ENCODE peak calls at places on chromosomes 2 and 18, in nine cellular contexts. One of them, this sample, is unnamed. For H3K9me3, the result is how much of the 10 kb centered on the place peaks cover.

GRCh38 chr18:48034651-48035555 is 104.4 kb upstream of the SMAD2 start:
- DNase-seq in adrenal gland: peak
- DNase-seq in CD4-positive, alpha-beta T cell: no peak
- DNase-seq in HepG2: no peak
- DNase-seq in keratinocyte: no peak
- DNase-seq in effector memory CD4-positive, alpha-beta T cell: no peak
- DNase-seq in CD8-positive, alpha-beta memory T cell: no peak
- DNase-seq in neural progenitor cell: no peak
- DNase-seq in IMR-90: no peak
- DNase-seq in this sample: no peak

GRCh38 chr2:67650292-67651133 is 253.4 kb downstream of the ETAA1 start:
- DNase-seq in adrenal gland: peak
- DNase-seq in CD4-positive, alpha-beta T cell: no peak
- DNase-seq in HepG2: peak
- DNase-seq in keratinocyte: peak
- DNase-seq in effector memory CD4-positive, alpha-beta T cell: no peak
- DNase-seq in CD8-positive, alpha-beta memory T cell: no peak
- DNase-seq in neural progenitor cell: peak
- DNase-seq in IMR-90: peak
- DNase-seq in this sample: no peak

GRCh38 chr2:231480781-231481180 is 16.5 kb upstream of the NCL start:
- DNase-seq in adrenal gland: peak
- DNase-seq in CD4-positive, alpha-beta T cell: no peak
- DNase-seq in HepG2: no peak
- DNase-seq in keratinocyte: no peak
- DNase-seq in effector memory CD4-positive, alpha-beta T cell: no peak
- DNase-seq in CD8-positive, alpha-beta memory T cell: no peak
- DNase-seq in neural progenitor cell: no peak
- DNase-seq in IMR-90: no peak
- DNase-seq in this sample: no peak

GRCh38 chr2:108587621-108588020 is 53.4 kb downstream of the LIMS1 start:
- DNase-seq in adrenal gland: peak
- DNase-seq in CD4-positive, alpha-beta T cell: no peak
- DNase-seq in HepG2: no peak
- DNase-seq in keratinocyte: no peak
- DNase-seq in effector memory CD4-positive, alpha-beta T cell: no peak
- DNase-seq in CD8-positive, alpha-beta memory T cell: no peak
- DNase-seq in neural progenitor cell: no peak
- DNase-seq in IMR-90: peak
- DNase-seq in this sample: no peak

GRCh38 chr2:28955492-28955891 is 25.6 kb upstream of the TOGARAM2 start:
- DNase-seq in adrenal gland: no peak
- DNase-seq in CD4-positive, alpha-beta T cell: no peak
- DNase-seq in HepG2: no peak
- DNase-seq in keratinocyte: no peak
- DNase-seq in effector memory CD4-positive, alpha-beta T cell: no peak
- DNase-seq in CD8-positive, alpha-beta memory T cell: no peak
- DNase-seq in neural progenitor cell: no peak
- DNase-seq in IMR-90: no peak
- DNase-seq in this sample: no peak

GRCh38 chr2:43743706-43744105 is 30.1 kb upstream of the DYNC2LI1 start:
- DNase-seq in adrenal gland: no peak
- DNase-seq in CD4-positive, alpha-beta T cell: no peak
- DNase-seq in HepG2: no peak
- DNase-seq in keratinocyte: no peak
- DNase-seq in effector memory CD4-positive, alpha-beta T cell: no peak
- DNase-seq in CD8-positive, alpha-beta memory T cell: no peak
- DNase-seq in neural progenitor cell: no peak
- DNase-seq in IMR-90: no peak
- DNase-seq in this sample: no peak

GRCh38 chr2:33644215-33644614 is 45.1 kb upstream of the FAM98A start:
- DNase-seq in adrenal gland: no peak
- DNase-seq in CD4-positive, alpha-beta T cell: no peak
- DNase-seq in HepG2: no peak
- DNase-seq in keratinocyte: no peak
- DNase-seq in effector memory CD4-positive, alpha-beta T cell: no peak
- DNase-seq in CD8-positive, alpha-beta memory T cell: no peak
- DNase-seq in neural progenitor cell: no peak
- DNase-seq in IMR-90: no peak
- DNase-seq in this sample: no peak

GRCh38 chr2:101814752-101815151 is 117.2 kb downstream of the MAP4K4 start:
- DNase-seq in adrenal gland: no peak
- DNase-seq in CD4-positive, alpha-beta T cell: no peak
- DNase-seq in HepG2: no peak
- DNase-seq in keratinocyte: no peak
- DNase-seq in effector memory CD4-positive, alpha-beta T cell: no peak
- DNase-seq in CD8-positive, alpha-beta memory T cell: no peak
- DNase-seq in neural progenitor cell: no peak
- DNase-seq in IMR-90: no peak
- DNase-seq in this sample: no peak

GRCh38 chr18:22394428-22394827 is 23.3 kb downstream of the CTAGE1 start:
- DNase-seq in adrenal gland: no peak
- DNase-seq in CD4-positive, alpha-beta T cell: no peak
- DNase-seq in HepG2: no peak
- DNase-seq in keratinocyte: no peak
- DNase-seq in effector memory CD4-positive, alpha-beta T cell: no peak
- DNase-seq in CD8-positive, alpha-beta memory T cell: no peak
- DNase-seq in neural progenitor cell: no peak
- DNase-seq in IMR-90: no peak
- DNase-seq in this sample: no peak

GRCh38 chr2:47221039-47221438 is 65.9 kb upstream of the STPG4 start:
- DNase-seq in adrenal gland: no peak
- DNase-seq in CD4-positive, alpha-beta T cell: no peak
- DNase-seq in HepG2: no peak
- DNase-seq in keratinocyte: no peak
- DNase-seq in effector memory CD4-positive, alpha-beta T cell: no peak
- DNase-seq in CD8-positive, alpha-beta memory T cell: no peak
- DNase-seq in neural progenitor cell: no peak
- DNase-seq in IMR-90: peak
- DNase-seq in this sample: no peak

GRCh38 chr2:9311488-9311887 is 104.9 kb downstream of the ASAP2 start:
- DNase-seq in adrenal gland: peak
- DNase-seq in CD4-positive, alpha-beta T cell: no peak
- DNase-seq in HepG2: no peak
- DNase-seq in keratinocyte: no peak
- DNase-seq in effector memory CD4-positive, alpha-beta T cell: no peak
- DNase-seq in CD8-positive, alpha-beta memory T cell: no peak
- DNase-seq in neural progenitor cell: no peak
- DNase-seq in IMR-90: peak
- DNase-seq in this sample: no peak

GRCh38 chr18:2111456-2111855 is 459.8 kb downstream of the METTL4 start:
- DNase-seq in adrenal gland: no peak
- DNase-seq in CD4-positive, alpha-beta T cell: no peak
- DNase-seq in HepG2: no peak
- DNase-seq in keratinocyte: no peak
- DNase-seq in effector memory CD4-positive, alpha-beta T cell: no peak
- DNase-seq in CD8-positive, alpha-beta memory T cell: no peak
- DNase-seq in neural progenitor cell: no peak
- DNase-seq in IMR-90: no peak
- DNase-seq in this sample: no peak

GRCh38 chr2:105324732-105325131 is 4.8 kb downstream of the TGFBRAP1 start:
- DNase-seq in adrenal gland: no peak
- DNase-seq in CD4-positive, alpha-beta T cell: no peak
- DNase-seq in HepG2: no peak
- DNase-seq in keratinocyte: peak
- DNase-seq in effector memory CD4-positive, alpha-beta T cell: no peak
- DNase-seq in CD8-positive, alpha-beta memory T cell: no peak
- DNase-seq in neural progenitor cell: peak
- DNase-seq in IMR-90: peak
- DNase-seq in this sample: no peak

GRCh38 chr2:142140434-142140845 is 9.6 kb upstream of the LRP1B start:
- DNase-seq in adrenal gland: no peak
- DNase-seq in CD4-positive, alpha-beta T cell: no peak
- DNase-seq in HepG2: peak
- DNase-seq in keratinocyte: no peak
- DNase-seq in effector memory CD4-positive, alpha-beta T cell: no peak
- DNase-seq in CD8-positive, alpha-beta memory T cell: no peak
- DNase-seq in neural progenitor cell: peak
- DNase-seq in IMR-90: peak
- DNase-seq in this sample: no peak

DNA sequence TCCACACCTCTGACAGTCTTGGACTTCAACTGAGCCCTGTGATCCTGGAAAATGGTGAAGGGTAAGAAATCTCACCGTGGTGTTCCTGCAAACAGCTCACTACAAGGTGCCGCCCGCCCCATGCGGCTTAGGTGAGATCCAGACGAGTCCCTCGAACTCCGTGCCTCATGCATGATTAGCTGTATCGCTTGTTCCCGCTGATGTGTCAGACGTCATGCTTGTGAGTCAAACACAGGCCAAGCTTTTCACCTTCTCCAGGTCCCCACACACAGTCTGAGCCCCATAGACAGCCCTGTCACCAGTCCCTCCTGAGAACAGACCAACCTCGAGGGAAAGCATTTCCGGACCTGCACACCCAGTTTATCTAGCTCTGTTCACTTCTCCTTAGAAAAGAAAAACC is 740.5 kb downstream of the GALR1 start:
- DNase-seq in adrenal gland: no peak
- DNase-seq in CD4-positive, alpha-beta T cell: no peak
- DNase-seq in HepG2: no peak
- DNase-seq in keratinocyte: no peak
- DNase-seq in effector memory CD4-positive, alpha-beta T cell: no peak
- DNase-seq in CD8-positive, alpha-beta memory T cell: no peak
- DNase-seq in neural progenitor cell: no peak
- DNase-seq in IMR-90: no peak
- DNase-seq in this sample: no peak
- H3K9me3 ChIP-seq in adrenal gland: under half
- H3K9me3 ChIP-seq in CD4-positive, alpha-beta T cell: under half
- H3K9me3 ChIP-seq in HepG2: under half
- H3K9me3 ChIP-seq in keratinocyte: under half
- H3K9me3 ChIP-seq in effector memory CD4-positive, alpha-beta T cell: under half
- H3K9me3 ChIP-seq in CD8-positive, alpha-beta memory T cell: under half
- H3K9me3 ChIP-seq in neural progenitor cell: under half
- H3K9me3 ChIP-seq in IMR-90: under half
- H3K9me3 ChIP-seq in this sample: under half

GRCh38 chr2:60679059-60679780 is 76.8 kb upstream of the PAPOLG start:
- DNase-seq in adrenal gland: no peak
- DNase-seq in CD4-positive, alpha-beta T cell: no peak
- DNase-seq in HepG2: no peak
- DNase-seq in keratinocyte: no peak
- DNase-seq in effector memory CD4-positive, alpha-beta T cell: no peak
- DNase-seq in CD8-positive, alpha-beta memory T cell: no peak
- DNase-seq in neural progenitor cell: no peak
- DNase-seq in IMR-90: no peak
- DNase-seq in this sample: no peak
- H3K9me3 ChIP-seq in adrenal gland: under half
- H3K9me3 ChIP-seq in CD4-positive, alpha-beta T cell: under half
- H3K9me3 ChIP-seq in HepG2: under half
- H3K9me3 ChIP-seq in keratinocyte: under half
- H3K9me3 ChIP-seq in effector memory CD4-positive, alpha-beta T cell: under half
- H3K9me3 ChIP-seq in CD8-positive, alpha-beta memory T cell: under half
- H3K9me3 ChIP-seq in neural progenitor cell: under half
- H3K9me3 ChIP-seq in IMR-90: under half
- H3K9me3 ChIP-seq in this sample: under half

GRCh38 chr2:149467461-149467860 is 120.1 kb downstream of the MMADHC start:
- DNase-seq in adrenal gland: no peak
- DNase-seq in CD4-positive, alpha-beta T cell: no peak
- DNase-seq in HepG2: no peak
- DNase-seq in keratinocyte: no peak
- DNase-seq in effector memory CD4-positive, alpha-beta T cell: no peak
- DNase-seq in CD8-positive, alpha-beta memory T cell: no peak
- DNase-seq in neural progenitor cell: no peak
- DNase-seq in IMR-90: no peak
- DNase-seq in this sample: no peak

GRCh38 chr2:149466635-149467034 is 120.9 kb downstream of the MMADHC start:
- DNase-seq in adrenal gland: no peak
- DNase-seq in CD4-positive, alpha-beta T cell: no peak
- DNase-seq in HepG2: no peak
- DNase-seq in keratinocyte: no peak
- DNase-seq in effector memory CD4-positive, alpha-beta T cell: no peak
- DNase-seq in CD8-positive, alpha-beta memory T cell: no peak
- DNase-seq in neural progenitor cell: no peak
- DNase-seq in IMR-90: peak
- DNase-seq in this sample: no peak

GRCh38 chr2:149473538-149473937 is 114.0 kb downstream of the MMADHC start:
- DNase-seq in adrenal gland: no peak
- DNase-seq in CD4-positive, alpha-beta T cell: no peak
- DNase-seq in HepG2: no peak
- DNase-seq in keratinocyte: no peak
- DNase-seq in effector memory CD4-positive, alpha-beta T cell: no peak
- DNase-seq in CD8-positive, alpha-beta memory T cell: no peak
- DNase-seq in neural progenitor cell: no peak
- DNase-seq in IMR-90: no peak
- DNase-seq in this sample: no peak

GRCh38 chr2:149472413-149472812 is 115.2 kb downstream of the MMADHC start:
- DNase-seq in adrenal gland: no peak
- DNase-seq in CD4-positive, alpha-beta T cell: no peak
- DNase-seq in HepG2: no peak
- DNase-seq in keratinocyte: no peak
- DNase-seq in effector memory CD4-positive, alpha-beta T cell: no peak
- DNase-seq in CD8-positive, alpha-beta memory T cell: no peak
- DNase-seq in neural progenitor cell: no peak
- DNase-seq in IMR-90: no peak
- DNase-seq in this sample: no peak

GRCh38 chr2:149470046-149470445 is 117.5 kb downstream of the MMADHC start:
- DNase-seq in adrenal gland: no peak
- DNase-seq in CD4-positive, alpha-beta T cell: no peak
- DNase-seq in HepG2: no peak
- DNase-seq in keratinocyte: no peak
- DNase-seq in effector memory CD4-positive, alpha-beta T cell: no peak
- DNase-seq in CD8-positive, alpha-beta memory T cell: no peak
- DNase-seq in neural progenitor cell: no peak
- DNase-seq in IMR-90: no peak
- DNase-seq in this sample: no peak
- H3K9me3 ChIP-seq in adrenal gland: under half
- H3K9me3 ChIP-seq in CD4-positive, alpha-beta T cell: under half
- H3K9me3 ChIP-seq in HepG2: under half
- H3K9me3 ChIP-seq in keratinocyte: under half
- H3K9me3 ChIP-seq in effector memory CD4-positive, alpha-beta T cell: under half
- H3K9me3 ChIP-seq in CD8-positive, alpha-beta memory T cell: under half
- H3K9me3 ChIP-seq in neural progenitor cell: under half
- H3K9me3 ChIP-seq in IMR-90: under half
- H3K9me3 ChIP-seq in this sample: under half

GRCh38 chr2:89780318-89780717 is 1088.8 kb downstream of the RPIA start:
- DNase-seq in adrenal gland: no peak
- DNase-seq in CD4-positive, alpha-beta T cell: no peak
- DNase-seq in HepG2: no peak
- DNase-seq in keratinocyte: no peak
- DNase-seq in effector memory CD4-positive, alpha-beta T cell: no peak
- DNase-seq in CD8-positive, alpha-beta memory T cell: no peak
- DNase-seq in neural progenitor cell: no peak
- DNase-seq in IMR-90: no peak
- DNase-seq in this sample: no peak

GRCh38 chr2:89784960-89785359 is 1093.5 kb downstream of the RPIA start:
- DNase-seq in adrenal gland: no peak
- DNase-seq in CD4-positive, alpha-beta T cell: no peak
- DNase-seq in HepG2: no peak
- DNase-seq in keratinocyte: no peak
- DNase-seq in effector memory CD4-positive, alpha-beta T cell: no peak
- DNase-seq in CD8-positive, alpha-beta memory T cell: no peak
- DNase-seq in neural progenitor cell: no peak
- DNase-seq in IMR-90: no peak
- DNase-seq in this sample: no peak

DNA sequence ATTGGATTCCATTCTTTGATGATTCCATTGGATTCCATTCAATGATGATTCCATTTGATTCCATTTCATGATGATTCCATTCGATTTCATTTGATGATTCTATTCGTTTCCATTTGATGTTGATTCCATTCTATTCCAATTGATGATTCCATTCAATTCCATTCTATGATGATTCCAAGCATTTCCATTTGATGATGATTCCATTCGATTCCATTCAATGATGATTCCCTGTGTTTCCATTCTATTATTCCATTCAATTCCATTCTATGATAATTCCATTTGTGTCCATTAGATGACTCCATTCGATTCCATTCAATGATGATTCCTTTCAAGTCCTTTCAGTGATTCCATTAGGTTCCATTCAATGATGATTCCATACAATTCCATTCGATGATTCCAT is 1090.5 kb downstream of the RPIA start:
- DNase-seq in adrenal gland: no peak
- DNase-seq in CD4-positive, alpha-beta T cell: no peak
- DNase-seq in HepG2: no peak
- DNase-seq in keratinocyte: no peak
- DNase-seq in effector memory CD4-positive, alpha-beta T cell: no peak
- DNase-seq in CD8-positive, alpha-beta memory T cell: no peak
- DNase-seq in neural progenitor cell: no peak
- DNase-seq in IMR-90: no peak
- DNase-seq in this sample: no peak
- H3K9me3 ChIP-seq in adrenal gland: under half
- H3K9me3 ChIP-seq in CD4-positive, alpha-beta T cell: half or more
- H3K9me3 ChIP-seq in HepG2: half or more
- H3K9me3 ChIP-seq in keratinocyte: under half
- H3K9me3 ChIP-seq in effector memory CD4-positive, alpha-beta T cell: under half
- H3K9me3 ChIP-seq in CD8-positive, alpha-beta memory T cell: under half
- H3K9me3 ChIP-seq in neural progenitor cell: half or more
- H3K9me3 ChIP-seq in IMR-90: under half
- H3K9me3 ChIP-seq in this sample: under half